ENCODE peak calls at places on chromosomes 13 and 19, in six cellular contexts. One of them, this sample, is unnamed.

GRCh38 chr19:12090807-12091206 is 26.3 kb downstream of the ZNF844 start:
- DNase-seq in dorsolateral prefrontal cortex: peak
- DNase-seq in heart right ventricle: peak
- DNase-seq in stomach: peak
- DNase-seq in mammary epithelial cell: peak
- DNase-seq in progenitor cell of endocrine pancreas: peak
- DNase-seq in this sample: peak

GRCh38 chr19:16249826-16250434 is 52.2 kb downstream of the AP1M1 start:
- DNase-seq in progenitor cell of endocrine pancreas: no peak
- DNase-seq in dorsolateral prefrontal cortex: no peak
- DNase-seq in mammary epithelial cell: no peak
- DNase-seq in stomach: no peak
- DNase-seq in heart right ventricle: no peak
- DNase-seq in this sample: no peak

GRCh38 chr19:48962029-48962848 is 2.9 kb upstream of the FTL start:
- DNase-seq in heart right ventricle: peak
- DNase-seq in progenitor cell of endocrine pancreas: no peak
- DNase-seq in mammary epithelial cell: no peak
- DNase-seq in stomach: peak
- DNase-seq in dorsolateral prefrontal cortex: no peak
- DNase-seq in this sample: peak

GRCh38 chr13:60538566-60538965 is 141.5 kb downstream of the TDRD3 start:
- DNase-seq in mammary epithelial cell: no peak
- DNase-seq in progenitor cell of endocrine pancreas: no peak
- DNase-seq in heart right ventricle: no peak
- DNase-seq in dorsolateral prefrontal cortex: no peak
- DNase-seq in stomach: no peak
- DNase-seq in this sample: no peak

GRCh38 chr13:71513414-71514063 is 353.5 kb downstream of the DACH1 start:
- DNase-seq in progenitor cell of endocrine pancreas: no peak
- DNase-seq in dorsolateral prefrontal cortex: no peak
- DNase-seq in mammary epithelial cell: no peak
- DNase-seq in heart right ventricle: no peak
- DNase-seq in stomach: no peak
- DNase-seq in this sample: no peak

GRCh38 chr13:98664047-98664446 is 87.1 kb upstream of the STK24 start:
- DNase-seq in stomach: no peak
- DNase-seq in dorsolateral prefrontal cortex: peak
- DNase-seq in mammary epithelial cell: peak
- DNase-seq in progenitor cell of endocrine pancreas: no peak
- DNase-seq in heart right ventricle: no peak
- DNase-seq in this sample: no peak

GRCh38 chr13:113489549-113490495 is 689 bp downstream of the DCUN1D2 start:
- DNase-seq in heart right ventricle: no peak
- DNase-seq in dorsolateral prefrontal cortex: peak
- DNase-seq in stomach: peak
- DNase-seq in progenitor cell of endocrine pancreas: no peak
- DNase-seq in mammary epithelial cell: peak
- DNase-seq in this sample: peak

GRCh38 chr13:71718931-71719330 is 148.1 kb downstream of the DACH1 start:
- DNase-seq in heart right ventricle: no peak
- DNase-seq in dorsolateral prefrontal cortex: no peak
- DNase-seq in progenitor cell of endocrine pancreas: no peak
- DNase-seq in mammary epithelial cell: no peak
- DNase-seq in stomach: no peak
- DNase-seq in this sample: no peak

GRCh38 chr19:51372649-51373504 is at the start of gene NKG7:
- DNase-seq in heart right ventricle: no peak
- DNase-seq in stomach: no peak
- DNase-seq in mammary epithelial cell: no peak
- DNase-seq in dorsolateral prefrontal cortex: no peak
- DNase-seq in progenitor cell of endocrine pancreas: no peak
- DNase-seq in this sample: no peak

GRCh38 chr13:74479124-74479523 is 344.9 kb upstream of the KLF12 start:
- DNase-seq in heart right ventricle: no peak
- DNase-seq in dorsolateral prefrontal cortex: no peak
- DNase-seq in stomach: no peak
- DNase-seq in mammary epithelial cell: no peak
- DNase-seq in progenitor cell of endocrine pancreas: no peak
- DNase-seq in this sample: no peak

GRCh38 chr19:29371766-29372415 is 153.9 kb upstream of the VSTM2B start:
- DNase-seq in progenitor cell of endocrine pancreas: no peak
- DNase-seq in dorsolateral prefrontal cortex: no peak
- DNase-seq in stomach: no peak
- DNase-seq in mammary epithelial cell: no peak
- DNase-seq in heart right ventricle: no peak
- DNase-seq in this sample: no peak

GRCh38 chr13:110509971-110510786 is 51.3 kb downstream of the RAB20 start:
- DNase-seq in heart right ventricle: peak
- DNase-seq in mammary epithelial cell: no peak
- DNase-seq in dorsolateral prefrontal cortex: no peak
- DNase-seq in progenitor cell of endocrine pancreas: no peak
- DNase-seq in stomach: no peak
- DNase-seq in this sample: no peak

GRCh38 chr13:40666905-40667621 is 622 bp upstream of the FOXO1 start:
- DNase-seq in progenitor cell of endocrine pancreas: peak
- DNase-seq in heart right ventricle: peak
- DNase-seq in mammary epithelial cell: no peak
- DNase-seq in dorsolateral prefrontal cortex: no peak
- DNase-seq in stomach: peak
- DNase-seq in this sample: peak

GRCh38 chr13:75226755-75227435 is 255.1 kb downstream of the TBC1D4 start:
- DNase-seq in stomach: no peak
- DNase-seq in progenitor cell of endocrine pancreas: no peak
- DNase-seq in dorsolateral prefrontal cortex: no peak
- DNase-seq in heart right ventricle: no peak
- DNase-seq in mammary epithelial cell: peak
- DNase-seq in this sample: no peak

GRCh38 chr13:100439247-100439955 is 149.2 kb downstream of the GGACT start:
- DNase-seq in progenitor cell of endocrine pancreas: no peak
- DNase-seq in heart right ventricle: no peak
- DNase-seq in mammary epithelial cell: no peak
- DNase-seq in dorsolateral prefrontal cortex: no peak
- DNase-seq in stomach: no peak
- DNase-seq in this sample: no peak

GRCh38 chr13:21673592-21674270 is 2.9 kb downstream of the FGF9 start:
- DNase-seq in progenitor cell of endocrine pancreas: peak
- DNase-seq in mammary epithelial cell: peak
- DNase-seq in dorsolateral prefrontal cortex: no peak
- DNase-seq in heart right ventricle: peak
- DNase-seq in stomach: peak
- DNase-seq in this sample: peak
- TF ChIP-seq CTCF in progenitor cell of endocrine pancreas: peak
- TF ChIP-seq CTCF in mammary epithelial cell: no peak
- TF ChIP-seq CTCF in dorsolateral prefrontal cortex: no peak
- TF ChIP-seq CTCF in heart right ventricle: no peak
- TF ChIP-seq CTCF in stomach: no peak
- TF ChIP-seq CTCF in this sample: no peak

GRCh38 chr13:48539550-48539949 is 6.7 kb upstream of the RCBTB2 start:
- DNase-seq in heart right ventricle: no peak
- DNase-seq in dorsolateral prefrontal cortex: no peak
- DNase-seq in mammary epithelial cell: no peak
- DNase-seq in progenitor cell of endocrine pancreas: no peak
- DNase-seq in stomach: no peak
- DNase-seq in this sample: no peak

GRCh38 chr13:48547663-48548092 is 14.8 kb upstream of the RCBTB2 start:
- DNase-seq in progenitor cell of endocrine pancreas: no peak
- DNase-seq in heart right ventricle: no peak
- DNase-seq in mammary epithelial cell: no peak
- DNase-seq in dorsolateral prefrontal cortex: no peak
- DNase-seq in stomach: no peak
- DNase-seq in this sample: no peak

GRCh38 chr13:48542138-48542537 is 9.3 kb upstream of the RCBTB2 start:
- DNase-seq in stomach: no peak
- DNase-seq in heart right ventricle: no peak
- DNase-seq in mammary epithelial cell: no peak
- DNase-seq in dorsolateral prefrontal cortex: no peak
- DNase-seq in progenitor cell of endocrine pancreas: no peak
- DNase-seq in this sample: no peak

GRCh38 chr13:48545608-48546007 is 12.7 kb upstream of the RCBTB2 start:
- DNase-seq in heart right ventricle: no peak
- DNase-seq in stomach: no peak
- DNase-seq in progenitor cell of endocrine pancreas: no peak
- DNase-seq in mammary epithelial cell: no peak
- DNase-seq in dorsolateral prefrontal cortex: no peak
- DNase-seq in this sample: no peak

GRCh38 chr13:48542581-48543341 is 9.9 kb upstream of the RCBTB2 start:
- DNase-seq in stomach: peak
- DNase-seq in mammary epithelial cell: no peak
- DNase-seq in heart right ventricle: peak
- DNase-seq in progenitor cell of endocrine pancreas: no peak
- DNase-seq in dorsolateral prefrontal cortex: no peak
- DNase-seq in this sample: peak
- TF ChIP-seq CTCF in stomach: peak
- TF ChIP-seq CTCF in mammary epithelial cell: no peak
- TF ChIP-seq CTCF in heart right ventricle: no peak
- TF ChIP-seq CTCF in progenitor cell of endocrine pancreas: peak
- TF ChIP-seq CTCF in dorsolateral prefrontal cortex: no peak
- TF ChIP-seq CTCF in this sample: no peak

GRCh38 chr19:44845612-44846454 is at the start of gene NECTIN2:
- DNase-seq in mammary epithelial cell: peak
- DNase-seq in stomach: peak
- DNase-seq in progenitor cell of endocrine pancreas: peak
- DNase-seq in dorsolateral prefrontal cortex: peak
- DNase-seq in heart right ventricle: peak
- DNase-seq in this sample: peak
- TF ChIP-seq CTCF in mammary epithelial cell: peak
- TF ChIP-seq CTCF in stomach: peak
- TF ChIP-seq CTCF in progenitor cell of endocrine pancreas: peak
- TF ChIP-seq CTCF in dorsolateral prefrontal cortex: peak
- TF ChIP-seq CTCF in heart right ventricle: peak
- TF ChIP-seq CTCF in this sample: peak

DNA sequence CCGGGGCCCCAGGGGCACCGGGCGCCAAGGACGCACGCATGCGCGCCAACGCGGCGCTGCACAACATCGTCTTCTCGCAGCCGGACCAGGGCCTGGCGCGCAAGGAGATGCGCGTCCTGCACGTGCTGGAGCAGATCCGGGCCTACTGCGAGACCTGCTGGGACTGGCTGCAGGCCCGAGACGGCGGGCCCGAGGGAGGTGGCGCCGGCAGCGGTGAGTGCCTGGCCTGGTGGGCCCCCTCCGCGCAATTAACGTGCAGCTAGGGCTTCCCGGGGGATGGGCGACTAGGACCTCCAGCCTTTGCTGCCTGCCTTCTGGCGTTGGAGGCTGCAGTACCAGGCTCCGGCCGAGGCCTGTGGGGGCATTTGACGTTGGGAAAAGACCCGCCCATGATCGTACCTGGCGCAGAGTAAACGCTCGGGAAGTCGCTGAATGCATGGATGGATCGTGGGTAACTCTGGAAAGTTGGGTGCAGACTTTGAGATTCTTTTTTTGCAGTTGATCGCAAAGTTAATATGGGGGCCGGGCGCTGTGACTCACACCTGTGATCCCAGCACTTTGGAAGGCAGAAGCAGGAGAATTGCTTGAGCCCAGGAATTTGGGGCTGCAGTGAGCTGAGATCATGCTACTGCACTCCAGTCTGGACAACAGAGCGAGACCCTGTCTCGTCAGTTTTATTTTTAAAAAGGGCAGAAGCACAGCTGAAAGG is 7.3 kb downstream of the APC2 start:
- DNase-seq in progenitor cell of endocrine pancreas: no peak
- DNase-seq in mammary epithelial cell: no peak
- DNase-seq in dorsolateral prefrontal cortex: no peak
- DNase-seq in stomach: no peak
- DNase-seq in heart right ventricle: peak
- DNase-seq in this sample: no peak
- TF ChIP-seq CTCF in progenitor cell of endocrine pancreas: peak
- TF ChIP-seq CTCF in mammary epithelial cell: no peak
- TF ChIP-seq CTCF in dorsolateral prefrontal cortex: no peak
- TF ChIP-seq CTCF in stomach: no peak
- TF ChIP-seq CTCF in heart right ventricle: no peak
- TF ChIP-seq CTCF in this sample: no peak

DNA sequence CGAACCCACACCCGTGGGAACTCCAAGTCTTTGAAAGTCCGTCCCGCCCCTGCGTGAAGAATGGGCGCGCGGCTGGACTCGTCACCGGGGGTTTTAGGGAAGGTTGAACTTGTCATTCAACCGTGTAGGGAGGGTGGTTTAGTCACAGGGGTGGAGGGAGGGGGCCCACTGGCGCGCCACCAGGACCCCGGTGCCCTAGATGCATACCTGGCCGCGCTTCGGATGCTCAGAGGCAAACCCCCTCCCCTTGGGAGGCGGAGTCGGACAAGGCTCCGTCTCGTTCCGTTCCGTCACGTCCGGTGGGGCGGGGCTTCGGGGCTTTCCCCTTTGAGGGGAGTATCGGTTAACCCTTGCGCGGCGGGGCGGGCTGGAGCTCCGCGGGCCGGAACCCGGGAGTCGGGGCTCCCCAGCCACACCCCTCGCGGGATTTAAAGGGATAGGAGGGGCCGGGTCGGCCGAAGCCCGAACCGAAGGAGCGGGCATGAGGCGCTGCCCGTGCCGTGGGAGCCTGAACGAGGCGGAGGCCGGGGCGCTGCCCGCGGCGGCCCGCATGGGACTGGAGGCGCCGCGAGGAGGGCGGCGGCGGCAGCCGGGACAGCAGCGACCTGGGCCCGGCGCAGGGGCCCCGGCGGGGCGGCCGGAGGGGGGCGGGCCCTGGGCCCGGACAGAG is at the start of the genes COQ8B and ITPKC:
- DNase-seq in dorsolateral prefrontal cortex: peak
- DNase-seq in progenitor cell of endocrine pancreas: peak
- DNase-seq in heart right ventricle: peak
- DNase-seq in stomach: peak
- DNase-seq in mammary epithelial cell: peak
- DNase-seq in this sample: peak
- TF ChIP-seq CTCF in dorsolateral prefrontal cortex: peak
- TF ChIP-seq CTCF in progenitor cell of endocrine pancreas: peak
- TF ChIP-seq CTCF in heart right ventricle: no peak
- TF ChIP-seq CTCF in stomach: peak
- TF ChIP-seq CTCF in mammary epithelial cell: no peak
- TF ChIP-seq CTCF in this sample: no peak

This sample was measured in colonic mucosa.